ENCODE peak calls at places on chromosomes 12 and 14, in six cellular contexts. One of them, this sample, is unnamed.

GRCh38 chr12:52126605-52127578 is 47.4 kb downstream of the SMIM41 start:
- DNase-seq in GM12878: no peak
- DNase-seq in K562: peak; percentile 7
- DNase-seq in islet precursor cell: peak; percentile 57
- DNase-seq in OCI-LY7: no peak
- DNase-seq in GM12865: no peak
- DNase-seq in this sample: no peak

GRCh38 chr14:30005114-30005698 is 77.6 kb upstream of the PRKD1 start:
- DNase-seq in GM12878: no peak
- DNase-seq in K562: peak; percentile 9
- DNase-seq in islet precursor cell: no peak
- DNase-seq in OCI-LY7: no peak
- DNase-seq in GM12865: no peak
- DNase-seq in this sample: no peak

GRCh38 chr12:58750484-58750883 is 169.8 kb downstream of the LRIG3 start:
- DNase-seq in GM12878: no peak
- DNase-seq in K562: no peak
- DNase-seq in islet precursor cell: no peak
- DNase-seq in OCI-LY7: no peak
- DNase-seq in GM12865: no peak
- DNase-seq in this sample: no peak

GRCh38 chr12:51281202-51281924 is 11.1 kb upstream of the SMAGP start:
- DNase-seq in GM12878: no peak
- DNase-seq in K562: no peak
- DNase-seq in islet precursor cell: no peak
- DNase-seq in OCI-LY7: no peak
- DNase-seq in GM12865: no peak
- DNase-seq in this sample: no peak

GRCh38 chr12:14239350-14239934 is 126.0 kb upstream of the ATF7IP start:
- DNase-seq in GM12878: peak; percentile 86
- DNase-seq in K562: no peak
- DNase-seq in islet precursor cell: peak; percentile 96
- DNase-seq in OCI-LY7: peak; percentile 75
- DNase-seq in GM12865: peak; percentile 86
- DNase-seq in this sample: peak; percentile 78

GRCh38 chr12:1613860-1614259 is 15.2 kb upstream of the WNT5B start:
- DNase-seq in GM12878: no peak
- DNase-seq in K562: no peak
- DNase-seq in islet precursor cell: no peak
- DNase-seq in OCI-LY7: no peak
- DNase-seq in GM12865: no peak
- DNase-seq in this sample: no peak

GRCh38 chr12:21696603-21697002 is 39.0 kb upstream of the LDHB start:
- DNase-seq in GM12878: no peak
- DNase-seq in K562: no peak
- DNase-seq in islet precursor cell: no peak
- DNase-seq in OCI-LY7: no peak
- DNase-seq in GM12865: no peak
- DNase-seq in this sample: no peak

GRCh38 chr14:91893659-91894058 is 26.3 kb upstream of the TC2N start:
- DNase-seq in GM12878: no peak
- DNase-seq in K562: no peak
- DNase-seq in islet precursor cell: no peak
- DNase-seq in OCI-LY7: no peak
- DNase-seq in GM12865: no peak
- DNase-seq in this sample: no peak

GRCh38 chr12:27064397-27065342 is 17.7 kb downstream of the C12orf71 start:
- DNase-seq in GM12878: peak; percentile 68
- DNase-seq in K562: no peak
- DNase-seq in islet precursor cell: no peak
- DNase-seq in OCI-LY7: no peak
- DNase-seq in GM12865: peak; percentile 68
- DNase-seq in this sample: peak; percentile 53

GRCh38 chr14:34007902-34008301 is 57.0 kb upstream of the EGLN3 start:
- DNase-seq in GM12878: no peak
- DNase-seq in K562: no peak
- DNase-seq in islet precursor cell: no peak
- DNase-seq in OCI-LY7: no peak
- DNase-seq in GM12865: no peak
- DNase-seq in this sample: no peak

GRCh38 chr12:125068391-125068790 is 3.2 kb downstream of the AACS start:
- DNase-seq in GM12878: no peak
- DNase-seq in K562: no peak
- DNase-seq in islet precursor cell: no peak
- DNase-seq in OCI-LY7: no peak
- DNase-seq in GM12865: no peak
- DNase-seq in this sample: no peak

GRCh38 chr12:70640901-70641300 is 3.7 kb upstream of the PTPRB start:
- DNase-seq in GM12878: no peak
- DNase-seq in K562: no peak
- DNase-seq in islet precursor cell: no peak
- DNase-seq in OCI-LY7: no peak
- DNase-seq in GM12865: no peak
- DNase-seq in this sample: no peak

GRCh38 chr12:7157391-7157790 is 27.2 kb downstream of the CLSTN3 start:
- DNase-seq in GM12878: no peak
- DNase-seq in K562: no peak
- DNase-seq in islet precursor cell: no peak
- DNase-seq in OCI-LY7: no peak
- DNase-seq in GM12865: no peak
- DNase-seq in this sample: no peak

GRCh38 chr14:71532790-71533189 is 399.4 kb upstream of the RGS6 start:
- DNase-seq in GM12878: no peak
- DNase-seq in K562: no peak
- DNase-seq in islet precursor cell: no peak
- DNase-seq in OCI-LY7: no peak
- DNase-seq in GM12865: peak; percentile 33
- DNase-seq in this sample: no peak

GRCh38 chr12:6377667-6377994 is 2.3 kb upstream of the SCNN1A start:
- DNase-seq in GM12878: no peak
- DNase-seq in K562: no peak
- DNase-seq in islet precursor cell: no peak
- DNase-seq in OCI-LY7: no peak
- DNase-seq in GM12865: no peak
- DNase-seq in this sample: no peak

GRCh38 chr14:44316647-44317432 is 190.2 kb downstream of the FSCB start:
- DNase-seq in GM12878: no peak
- DNase-seq in K562: peak; percentile 23
- DNase-seq in islet precursor cell: peak; percentile 82
- DNase-seq in OCI-LY7: no peak
- DNase-seq in GM12865: peak; percentile 0
- DNase-seq in this sample: no peak

GRCh38 chr12:49636979-49637378 is 13.6 kb downstream of the PRPF40B start:
- DNase-seq in GM12878: no peak
- DNase-seq in K562: peak; percentile 72
- DNase-seq in islet precursor cell: peak; percentile 89
- DNase-seq in OCI-LY7: peak; percentile 84
- DNase-seq in GM12865: peak; percentile 78
- DNase-seq in this sample: no peak

GRCh38 chr12:98592825-98593322 is 612 bp upstream of the SLC25A3 start:
- DNase-seq in GM12878: no peak
- DNase-seq in K562: peak; percentile 25
- DNase-seq in islet precursor cell: peak; percentile 32
- DNase-seq in OCI-LY7: no peak
- DNase-seq in GM12865: no peak
- DNase-seq in this sample: no peak

GRCh38 chr12:5101686-5102085 is 58.0 kb downstream of the KCNA5 start:
- DNase-seq in GM12878: no peak
- DNase-seq in K562: no peak
- DNase-seq in islet precursor cell: peak; percentile 20
- DNase-seq in OCI-LY7: no peak
- DNase-seq in GM12865: no peak
- DNase-seq in this sample: no peak

GRCh38 chr12:1807489-1807888 is 12.9 kb upstream of the LRTM2 start:
- DNase-seq in GM12878: no peak
- DNase-seq in K562: no peak
- DNase-seq in islet precursor cell: no peak
- DNase-seq in OCI-LY7: no peak
- DNase-seq in GM12865: no peak
- DNase-seq in this sample: no peak

GRCh38 chr12:18716236-18716635 is 21.6 kb downstream of the PLCZ1 start:
- DNase-seq in GM12878: no peak
- DNase-seq in K562: no peak
- DNase-seq in islet precursor cell: no peak
- DNase-seq in OCI-LY7: no peak
- DNase-seq in GM12865: no peak
- DNase-seq in this sample: no peak

GRCh38 chr12:110012137-110012536 is 12.9 kb downstream of the ANKRD13A start:
- DNase-seq in GM12878: no peak
- DNase-seq in K562: no peak
- DNase-seq in islet precursor cell: no peak
- DNase-seq in OCI-LY7: peak; percentile 80
- DNase-seq in GM12865: peak; percentile 84
- DNase-seq in this sample: no peak

GRCh38 chr12:27133022-27133590 is 50.7 kb upstream of the C12orf71 start:
- DNase-seq in GM12878: no peak
- DNase-seq in K562: no peak
- DNase-seq in islet precursor cell: no peak
- DNase-seq in OCI-LY7: no peak
- DNase-seq in GM12865: peak; percentile 24
- DNase-seq in this sample: no peak

This sample was measured in GM06990.